ENCODE peak calls at places on chromosomes 16 and 17, in four cellular contexts. Y is GM23338, B is sigmoid colon, X is endothelial cell of umbilical vein. S is an unnamed sample.
A peak's percentile ranks its signal among the peaks of the same experiment; 100 is the strongest.

GRCh38 chr17:66542183-66542966 is 240.0 kb downstream of the PRKCA start:
- DNase-seq in Y (no peak), B (no peak), X (no peak), S (no peak)

GRCh38 chr17:7848665-7849184 is 6.1 kb upstream of the TMEM88 start:
- DNase-seq in Y (no peak), B (no peak), X (no peak), S (no peak)

GRCh38 chr16:21100447-21100846 is 50.2 kb downstream of the DNAH3 start:
- DNase-seq in Y (no peak), B (no peak), X (no peak), S (no peak)

GRCh38 chr17:74730491-74731346 is 6.3 kb upstream of the RAB37 start:
- DNase-seq in Y (no peak), B (no peak), X (no peak), S (no peak)

GRCh38 chr16:27432600-27432957 is 30.6 kb downstream of the IL21R start:
- DNase-seq in Y (no peak), B (peak; percentile 5), X (no peak), S (peak; percentile 61)

GRCh38 chr17:3956983-3957382 is 7.3 kb downstream of the ATP2A3 start:
- DNase-seq in Y (no peak), B (no peak), X (no peak), S (no peak)

GRCh38 chr16:79865918-79866317 is 265.4 kb upstream of the MAF start:
- DNase-seq in Y (no peak), B (no peak), X (no peak), S (no peak)

GRCh38 chr17:36705651-36706436 is 104.5 kb downstream of the MRM1 start:
- DNase-seq in Y (peak; percentile 85), B (no peak), X (peak; percentile 10), S (no peak)

GRCh38 chr16:50591209-50591608 is 43.0 kb downstream of the NKD1 start:
- DNase-seq in Y (no peak), B (no peak), X (no peak), S (no peak)

GRCh38 chr17:74852237-74853047 is 7.2 kb downstream of the GRIN2C start:
- DNase-seq in Y (peak; percentile 94), B (no peak), X (no peak), S (no peak)

GRCh38 chr17:10125761-10126553 is 72.4 kb downstream of the GAS7 start:
- DNase-seq in Y (no peak), B (no peak), X (no peak), S (no peak)

GRCh38 chr17:10130263-10130662 is 68.1 kb downstream of the GAS7 start:
- DNase-seq in Y (no peak), B (no peak), X (no peak), S (no peak)

GRCh38 chr17:10130733-10131132 is 67.7 kb downstream of the GAS7 start:
- DNase-seq in Y (no peak), B (no peak), X (no peak), S (no peak)

GRCh38 chr17:10126554-10127493 is 71.6 kb downstream of the GAS7 start:
- DNase-seq in Y (peak; percentile 23), B (peak; percentile 82), X (no peak), S (no peak)

GRCh38 chr17:10127819-10128375 is 70.5 kb downstream of the GAS7 start:
- DNase-seq in Y (peak; percentile 19), B (peak; percentile 94), X (no peak), S (peak; percentile 96)
- TF ChIP-seq POLR2AphosphoS5 in Y (no peak), B (peak; percentile 63), X (no peak), S (peak; percentile 90)

GRCh38 chr16:3023415-3023668 is 400 bp downstream of the HCFC1R1 start:
- DNase-seq in Y (peak; percentile 66), B (no peak), X (no peak), S (no peak)
- H3K4me1 ChIP-seq in Y (peaks cover 37% of the 10 kb centered on the region), B (peaks cover 53% of the 10 kb centered on the region), X (peaks cover 18% of the 10 kb centered on the region), S (peaks cover 57% of the 10 kb centered on the region)

GRCh38 chr16:15592324-15592723 is 50.6 kb downstream of the MARF1 start:
- DNase-seq in Y (no peak), B (no peak), X (no peak), S (no peak)
- TF ChIP-seq POLR2AphosphoS5 in Y (no peak), B (no peak), X (no peak), S (no peak)

DNA sequence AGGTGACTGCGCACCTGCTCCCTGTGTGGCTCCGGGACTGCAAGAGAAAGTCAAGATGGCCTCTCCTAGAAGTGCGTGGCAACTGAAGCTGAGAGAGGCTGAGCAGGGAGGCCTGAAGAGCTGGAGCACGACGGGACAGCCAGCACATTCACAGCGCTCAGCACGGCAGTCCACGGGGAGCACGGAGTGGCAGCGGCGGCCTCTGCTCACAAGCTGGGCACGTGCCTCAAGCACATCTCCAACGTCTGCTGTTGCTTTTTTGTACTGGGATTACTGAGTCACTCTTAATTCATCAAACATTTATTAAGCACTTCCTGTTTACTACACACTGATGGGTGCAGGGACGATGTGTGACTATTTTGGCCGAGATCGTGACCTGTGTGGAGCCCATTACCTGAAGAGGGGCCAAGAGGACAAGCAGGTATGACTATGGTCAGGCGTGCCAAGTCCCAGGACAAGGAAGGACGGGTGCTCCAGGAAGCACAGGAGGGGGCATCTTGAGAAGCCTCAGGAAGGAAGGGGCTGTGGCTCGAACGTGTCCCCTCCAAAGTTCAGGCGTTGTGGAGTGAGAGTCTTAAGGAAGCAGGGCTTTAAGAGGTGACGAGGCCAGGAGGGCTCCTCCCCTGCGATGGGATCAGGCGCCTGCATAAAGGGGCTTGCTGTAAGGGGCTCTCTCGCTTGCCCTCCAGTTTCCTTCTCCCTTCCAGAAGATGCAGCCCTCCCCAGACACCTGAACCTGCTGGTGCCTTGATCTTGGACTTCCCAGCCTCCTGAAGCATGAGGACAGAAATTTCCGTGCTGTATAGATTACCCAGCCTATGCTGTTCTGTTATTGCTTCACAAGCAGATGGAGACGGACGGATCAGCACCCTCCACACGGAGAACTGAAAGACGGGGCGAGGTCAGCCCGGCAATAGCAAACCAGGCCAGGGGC is 105.8 kb downstream of the ADCY9 start:
- DNase-seq in Y (no peak), B (no peak), X (peak; percentile 16), S (no peak)
- H3K4me1 ChIP-seq in Y (peaks cover 50% of the 10 kb centered on the region), B (peaks cover 31% of the 10 kb centered on the region), X (peaks cover 32% of the 10 kb centered on the region), S (peaks cover 12% of the 10 kb centered on the region)

GRCh38 chr17:78972507-78973105 is 7.1 kb downstream of the LGALS3BP start:
- DNase-seq in Y (no peak), B (no peak), X (no peak), S (no peak)

GRCh38 chr17:78973196-78973595 is 6.5 kb downstream of the LGALS3BP start:
- DNase-seq in Y (peak; percentile 60), B (no peak), X (no peak), S (no peak)

GRCh38 chr17:78969865-78970264 is 9.9 kb downstream of the LGALS3BP start:
- DNase-seq in Y (no peak), B (no peak), X (no peak), S (no peak)

GRCh38 chr17:78971764-78972506 is 7.8 kb downstream of the LGALS3BP start:
- DNase-seq in Y (no peak), B (no peak), X (no peak), S (no peak)

GRCh38 chr17:78970834-78971763 is 8.6 kb downstream of the LGALS3BP start:
- DNase-seq in Y (peak; percentile 94), B (peak; percentile 92), X (peak; percentile 74), S (no peak)
- TF ChIP-seq POLR2AphosphoS5 in Y (no peak), B (peak; percentile 22), X (no peak), S (no peak)

GRCh38 chr17:78804777-78805176 is 22.7 kb upstream of the CYTH1 start:
- DNase-seq in Y (no peak), B (no peak), X (peak; percentile 54), S (no peak)
- H3K4me1 ChIP-seq in Y (no peaks in the 10 kb centered on the region), B (peaks cover 6% of the 10 kb centered on the region), X (peaks cover 8% of the 10 kb centered on the region), S (peaks cover 9% of the 10 kb centered on the region)

GRCh38 chr16:74607310-74607966 is 524 bp upstream of the GLG1 start:
- DNase-seq in Y (no peak), B (no peak), X (no peak), S (no peak)
- TF ChIP-seq POLR2AphosphoS5 in Y (peak; percentile 18), B (no peak), X (no peak), S (no peak)

GRCh38 chr17:81426676-81427445 is 31.6 kb downstream of the BAHCC1 start:
- DNase-seq in Y (no peak), B (no peak), X (no peak), S (no peak)
- H3K4me1 ChIP-seq in Y (no peaks in the 10 kb centered on the region), B (peaks cover 70% of the 10 kb centered on the region), X (peaks cover 16% of the 10 kb centered on the region), S (peaks cover 58% of the 10 kb centered on the region)

GRCh38 chr17:47663997-47664941 is 14.6 kb downstream of the KPNB1 start:
- DNase-seq in Y (peak; percentile 85), B (peak; percentile 68), X (peak; percentile 80), S (no peak)
- TF ChIP-seq POLR2AphosphoS5 in Y (peak; percentile 27), B (no peak), X (peak; percentile 14), S (no peak)

DNA sequence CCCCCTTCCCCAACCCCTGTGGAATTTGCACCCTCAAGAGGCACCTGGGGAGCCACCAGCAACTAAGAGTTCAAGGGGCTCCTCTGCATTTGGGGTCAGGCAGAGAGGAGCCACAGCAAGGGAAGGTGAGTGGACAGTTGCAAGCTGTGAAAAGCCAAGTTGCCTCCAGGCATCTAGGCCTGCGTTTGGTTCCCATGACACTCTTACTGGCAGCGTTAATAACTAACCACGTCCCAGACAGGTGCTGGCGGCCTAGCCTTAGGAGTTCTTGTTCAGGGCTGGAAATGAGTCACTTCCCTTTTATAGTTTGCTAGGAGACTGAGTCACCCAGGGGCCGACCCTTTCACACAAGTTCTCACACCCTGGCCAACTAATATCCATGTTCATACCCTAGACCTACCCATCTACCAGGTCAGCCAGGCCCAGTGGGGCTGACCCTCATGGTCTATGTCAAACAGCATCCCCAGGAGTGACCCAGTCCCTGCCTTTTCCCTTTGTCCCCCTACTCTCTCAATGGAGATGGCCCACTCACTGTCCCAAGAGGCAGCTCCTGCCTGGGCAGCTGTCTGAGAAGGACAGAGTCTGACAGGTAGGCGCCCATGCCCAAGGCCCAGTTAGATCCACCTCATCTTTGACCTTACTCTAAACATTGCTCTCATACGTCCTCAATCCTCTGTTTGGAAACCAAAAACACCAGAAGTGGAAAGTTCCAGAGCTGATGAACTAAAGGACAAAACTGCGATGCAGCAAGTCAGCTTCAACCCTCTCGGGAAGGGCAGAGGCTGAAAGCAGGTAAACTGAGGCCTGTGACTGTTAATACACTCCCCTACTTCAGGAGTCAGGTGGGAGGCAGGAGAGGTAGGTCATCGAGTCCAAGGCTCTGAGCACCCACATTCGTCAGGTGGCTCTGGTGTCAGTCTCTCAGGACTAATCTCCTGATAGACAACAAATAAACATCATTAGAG is 300.6 kb downstream of the SOX9 start:
- DNase-seq in Y (no peak), B (no peak), X (peak; percentile 80), S (no peak)
- H3K4me1 ChIP-seq in Y (no peaks in the 10 kb centered on the region), B (peaks cover 9% of the 10 kb centered on the region), X (peaks cover 16% of the 10 kb centered on the region), S (peaks cover 36% of the 10 kb centered on the region)

S was measured in vagina.